ENCODE peak calls at places on chromosomes 12 and 14, in four cellular contexts. Z, P, K and S are unnamed samples. For H3K4me1, the result is how much of the 10 kb centered on the place peaks cover.

GRCh38 chr14:104601786-104602185 is 2.8 kb downstream of the TMEM179 start:
- DNase-seq in K (no peak), P (no peak), Z (no peak), S (peak)

GRCh38 chr12:3171195-3171591 is 94.0 kb downstream of the TSPAN9 start:
- DNase-seq in P (no peak), K (no peak), Z (no peak), S (no peak)

GRCh38 chr14:54001189-54001878 is 44.7 kb upstream of the BMP4 start:
- DNase-seq in K (no peak), P (no peak), Z (no peak), S (no peak)

GRCh38 chr14:61524211-61524806 is 171.0 kb upstream of the HIF1A start:
- DNase-seq in K (no peak), P (no peak), Z (no peak), S (no peak)

GRCh38 chr12:98227162-98227561 is 288.2 kb upstream of the TMPO start:
- DNase-seq in Z (no peak), K (no peak), P (no peak), S (no peak)

GRCh38 chr12:64042901-64043300 is 179.2 kb downstream of the KICS2 start:
- DNase-seq in Z (no peak), K (no peak), P (no peak), S (no peak)

GRCh38 chr14:90374813-90375212 is 22.0 kb upstream of the CALM1 start:
- DNase-seq in K (no peak), Z (no peak), P (no peak), S (no peak)

GRCh38 chr12:54306925-54307731 is 6.3 kb upstream of the NFE2 start:
- DNase-seq in Z (no peak), P (peak), K (peak), S (peak)

GRCh38 chr12:55694188-55694515 is 13.6 kb downstream of the ITGA7 start:
- DNase-seq in P (no peak), Z (no peak), K (no peak), S (peak)

GRCh38 chr14:75280831-75281690 is 2.4 kb downstream of the FOS start:
- DNase-seq in P (no peak), K (no peak), Z (no peak), S (peak)

GRCh38 chr14:100910888-100911664 is 7.6 kb upstream of the RTL1 start:
- DNase-seq in P (no peak), K (no peak), Z (no peak), S (no peak)

GRCh38 chr12:71405884-71406283 is 33.7 kb upstream of the LGR5 start:
- DNase-seq in Z (no peak), K (no peak), P (no peak), S (no peak)

GRCh38 chr12:76020731-76021672 is 10.6 kb downstream of the PHLDA1 start:
- DNase-seq in P (no peak), Z (no peak), K (no peak), S (no peak)

GRCh38 chr12:131642101-131642540 is 68.8 kb upstream of the SFSWAP start:
- DNase-seq in P (no peak), K (no peak), Z (no peak), S (no peak)

GRCh38 chr14:91303091-91303923 is 58.8 kb upstream of the GPR68 start:
- DNase-seq in P (peak), K (no peak), Z (peak), S (no peak)

GRCh38 chr12:95198914-95199313 is 18.4 kb downstream of the FGD6 start:
- DNase-seq in P (no peak), Z (no peak), K (no peak), S (no peak)

GRCh38 chr14:65704850-65705249 is 292.3 kb downstream of the FUT8 start:
- DNase-seq in K (no peak), P (no peak), Z (no peak), S (no peak)

GRCh38 chr12:121577443-121578180 is 3.2 kb downstream of the KDM2B start:
- DNase-seq in K (no peak), Z (no peak), P (no peak), S (no peak)

GRCh38 chr14:100904307-100905019 is 941 bp upstream of the RTL1 start:
- DNase-seq in K (no peak), P (no peak), Z (no peak), S (no peak)

GRCh38 chr14:35384386-35385041 is 20.0 kb downstream of the NFKBIA start:
- DNase-seq in K (no peak), Z (no peak), P (peak), S (no peak)

GRCh38 chr14:92450351-92451070 is 63.1 kb upstream of the RIN3 start:
- DNase-seq in P (no peak), K (no peak), Z (no peak), S (no peak)

GRCh38 chr14:77302926-77303325 is 17.8 kb downstream of the POMT2 start:
- DNase-seq in P (no peak), K (no peak), Z (no peak), S (no peak)

GRCh38 chr12:94148841-94149780 is 734 bp downstream of the PLXNC1 start:
- DNase-seq in K (peak), Z (peak), P (peak), S (peak)

GRCh38 chr12:69085852-69086251 is 152.9 kb upstream of the CPM start:
- DNase-seq in K (no peak), Z (no peak), P (no peak), S (no peak)

GRCh38 chr12:129566800-129567199 is 337.0 kb downstream of the TMEM132D start:
- DNase-seq in P (no peak), Z (no peak), K (no peak), S (no peak)

GRCh38 chr14:90429236-90429635 is 32.4 kb downstream of the CALM1 start:
- DNase-seq in Z (no peak), P (no peak), K (no peak), S (no peak)

GRCh38 chr12:69779928-69780327 is 41.3 kb downstream of the RAB3IP start:
- DNase-seq in Z (no peak), P (no peak), K (no peak), S (no peak)

GRCh38 chr14:60803871-60804270 is 69.3 kb downstream of the MNAT1 start:
- DNase-seq in K (no peak), Z (no peak), P (no peak), S (no peak)

GRCh38 chr14:55077691-55078151 is 26.3 kb downstream of the MAPK1IP1L start:
- DNase-seq in P (no peak), Z (no peak), K (peak), S (no peak)

DNA sequence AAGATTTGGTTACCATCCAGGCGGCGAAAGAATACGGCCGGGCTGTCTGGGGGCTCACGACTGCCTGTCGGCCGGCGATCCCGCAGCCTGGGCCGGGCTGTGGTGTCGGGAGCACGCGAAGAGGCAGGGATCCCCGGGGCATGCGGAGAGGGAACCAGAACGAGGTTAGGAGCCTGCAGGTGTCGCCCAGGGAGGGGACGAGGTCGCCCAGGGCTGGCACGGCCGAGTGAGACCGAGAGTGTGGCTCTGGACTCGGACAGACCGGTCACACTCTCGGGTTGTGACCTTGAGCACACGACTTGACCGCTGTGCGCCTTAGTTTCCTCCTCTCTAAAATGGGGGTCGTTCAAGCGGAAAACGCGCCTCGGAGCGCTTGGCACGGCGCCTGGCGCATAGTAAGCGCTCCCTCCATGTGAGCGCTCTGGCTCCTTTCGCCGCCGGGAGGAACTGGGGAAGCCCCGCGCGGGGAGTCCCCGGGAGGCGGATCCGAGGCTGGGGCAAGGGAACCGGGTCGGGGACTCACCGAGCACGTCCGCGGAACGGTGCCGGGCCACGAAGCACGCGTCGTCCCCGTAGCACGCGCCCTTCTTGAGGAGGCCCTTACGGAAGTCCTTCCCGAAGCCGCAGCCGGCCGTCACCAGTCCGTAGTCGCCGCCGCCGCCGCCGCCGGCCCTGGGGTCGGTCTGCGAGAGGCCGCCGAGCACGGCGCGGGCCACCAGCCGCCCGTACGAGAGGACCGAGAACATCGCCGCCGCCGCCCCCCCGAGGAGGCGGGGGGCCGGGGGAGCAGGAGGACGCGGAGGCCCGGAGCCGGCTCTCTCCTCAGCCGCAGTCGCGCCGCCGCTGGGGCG is 607 bp downstream of the PPTC7 start:
- DNase-seq in K (peak), Z (peak), P (peak), S (peak)
- H3K4me1 ChIP-seq in K (half or more), Z (under half), P (half or more), S (under half)

GRCh38 chr12:47903151-47903611 is 1.6 kb downstream of the VDR start:
- DNase-seq in Z (no peak), P (no peak), K (peak), S (no peak)

GRCh38 chr12:47902131-47902639 is 2.6 kb downstream of the VDR start:
- DNase-seq in Z (no peak), K (no peak), P (no peak), S (no peak)

GRCh38 chr12:47903927-47904646 is 707 bp downstream of the VDR start:
- DNase-seq in K (peak), P (peak), Z (no peak), S (peak)

GRCh38 chr12:47905313-47905730 is 528 bp upstream of the VDR start:
- DNase-seq in K (peak), P (peak), Z (peak), S (peak)

GRCh38 chr12:47904647-47905312 is at the start of gene VDR:
- DNase-seq in P (peak), K (peak), Z (peak), S (peak)
- TF ChIP-seq POLR2A in P (no peak), K (no peak), Z (peak), S (peak)

DNA sequence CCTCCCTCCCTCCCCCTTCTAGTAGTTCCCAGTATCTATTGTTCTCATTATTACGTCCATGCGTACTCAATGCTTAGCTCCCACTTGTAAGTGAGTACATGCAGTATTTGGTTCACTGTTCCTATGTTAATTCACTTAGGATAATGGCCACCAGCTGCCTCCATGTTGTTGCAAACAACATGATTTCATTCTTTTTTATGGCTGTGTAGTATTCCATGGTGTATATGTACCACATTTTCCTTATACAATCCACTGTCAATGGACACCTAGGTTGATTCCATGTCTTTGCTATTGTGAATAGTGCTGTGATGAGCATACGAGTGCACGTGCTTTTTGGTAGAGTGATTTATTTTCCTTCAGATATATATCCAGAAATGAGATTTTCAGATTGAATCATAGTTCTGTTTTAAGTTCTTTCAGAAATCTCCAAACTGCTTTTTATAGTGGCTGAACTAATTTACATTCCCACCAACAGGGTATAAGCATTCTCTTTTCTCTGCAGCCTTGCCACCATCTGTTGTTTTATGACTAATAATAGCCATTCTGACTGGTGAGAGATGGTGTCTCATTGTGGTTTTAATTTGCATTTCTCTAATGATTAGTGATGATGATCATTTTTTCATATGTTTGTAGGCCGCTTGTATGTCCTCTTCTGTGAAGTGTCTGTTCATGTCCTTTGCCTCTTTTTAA is 17.9 kb upstream of the CLEC7A start:
- DNase-seq in P (no peak), K (no peak), Z (no peak), S (no peak)
- H3K4me1 ChIP-seq in P (under half), K (under half), Z (under half), S (under half)

GRCh38 chr14:103529383-103530365 is 678 bp downstream of the TRMT61A start:
- DNase-seq in Z (no peak), K (no peak), P (no peak), S (no peak)
- TF ChIP-seq POLR2A in Z (no peak), K (no peak), P (no peak), S (no peak)

GRCh38 chr12:124503305-124503704 is 64.1 kb downstream of the NCOR2 start:
- DNase-seq in K (no peak), Z (no peak), P (no peak), S (no peak)

GRCh38 chr12:124501080-124501642 is 66.3 kb downstream of the NCOR2 start:
- DNase-seq in K (no peak), P (no peak), Z (no peak), S (no peak)

GRCh38 chr12:124502379-124502778 is 65.0 kb downstream of the NCOR2 start:
- DNase-seq in Z (no peak), P (no peak), K (no peak), S (no peak)

GRCh38 chr12:124500232-124501079 is 67.0 kb downstream of the NCOR2 start:
- DNase-seq in Z (no peak), P (no peak), K (no peak), S (no peak)

DNA sequence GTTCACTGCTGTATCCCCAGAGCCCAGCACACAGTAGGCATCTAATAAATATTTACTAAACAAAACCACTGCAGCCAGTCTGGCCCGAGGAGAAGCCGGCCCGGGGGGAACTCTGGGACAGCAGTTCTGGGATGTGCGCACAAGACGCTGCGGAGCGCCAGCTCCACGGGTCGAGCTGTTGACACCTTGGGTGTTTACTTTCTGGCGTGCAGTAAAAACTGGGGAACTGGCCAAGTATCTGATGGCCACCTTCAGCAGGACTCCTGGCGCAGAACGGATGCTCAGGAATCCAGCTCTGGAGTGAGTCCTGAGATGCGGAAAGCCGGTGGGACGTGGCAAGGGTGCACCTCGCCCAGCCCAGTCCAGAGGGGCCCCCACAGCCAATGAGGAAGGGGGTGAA is 65.6 kb downstream of the NCOR2 start:
- DNase-seq in Z (no peak), P (no peak), K (no peak), S (no peak)
- H3K4me1 ChIP-seq in Z (under half), P (half or more), K (half or more), S (under half)

DNA sequence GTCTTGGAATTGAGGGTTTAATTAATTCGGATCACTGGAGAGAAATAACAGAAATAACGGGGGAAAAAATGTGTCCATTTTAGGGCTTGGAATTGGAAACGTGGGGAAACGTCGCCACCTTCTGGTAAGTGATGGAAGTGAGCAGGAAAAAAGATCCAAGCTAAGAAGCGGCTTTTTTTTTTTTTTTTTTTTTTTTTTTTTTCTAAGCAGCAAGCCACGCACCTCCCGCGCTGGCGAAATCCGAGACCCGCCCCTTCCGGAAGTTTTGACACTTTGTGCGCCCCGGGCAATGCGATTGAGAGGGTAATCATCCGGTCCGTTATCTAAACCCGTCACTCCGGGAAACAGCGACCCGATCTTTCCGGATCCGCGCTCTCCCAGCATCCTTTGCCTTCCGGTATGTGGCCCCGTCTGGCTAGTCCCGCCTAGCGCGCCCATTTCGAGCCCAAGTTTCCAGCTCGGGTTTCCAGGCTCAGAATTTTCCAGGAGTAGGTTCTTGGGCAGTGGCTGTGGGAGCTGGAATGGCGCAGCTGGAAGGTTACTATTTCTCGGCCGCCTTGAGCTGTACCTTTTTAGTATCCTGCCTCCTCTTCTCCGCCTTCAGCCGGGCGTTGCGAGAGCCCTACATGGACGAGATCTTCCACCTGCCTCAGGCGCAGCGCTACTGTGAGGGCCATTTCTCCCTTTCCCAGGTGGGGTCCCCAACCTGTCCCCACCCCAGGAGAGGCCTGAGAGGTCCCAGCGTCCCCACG is at the start of gene ALG10:
- DNase-seq in K (peak), Z (peak), P (peak), S (peak)
- TF ChIP-seq POLR2A in K (no peak), Z (peak), P (no peak), S (peak)

DNA sequence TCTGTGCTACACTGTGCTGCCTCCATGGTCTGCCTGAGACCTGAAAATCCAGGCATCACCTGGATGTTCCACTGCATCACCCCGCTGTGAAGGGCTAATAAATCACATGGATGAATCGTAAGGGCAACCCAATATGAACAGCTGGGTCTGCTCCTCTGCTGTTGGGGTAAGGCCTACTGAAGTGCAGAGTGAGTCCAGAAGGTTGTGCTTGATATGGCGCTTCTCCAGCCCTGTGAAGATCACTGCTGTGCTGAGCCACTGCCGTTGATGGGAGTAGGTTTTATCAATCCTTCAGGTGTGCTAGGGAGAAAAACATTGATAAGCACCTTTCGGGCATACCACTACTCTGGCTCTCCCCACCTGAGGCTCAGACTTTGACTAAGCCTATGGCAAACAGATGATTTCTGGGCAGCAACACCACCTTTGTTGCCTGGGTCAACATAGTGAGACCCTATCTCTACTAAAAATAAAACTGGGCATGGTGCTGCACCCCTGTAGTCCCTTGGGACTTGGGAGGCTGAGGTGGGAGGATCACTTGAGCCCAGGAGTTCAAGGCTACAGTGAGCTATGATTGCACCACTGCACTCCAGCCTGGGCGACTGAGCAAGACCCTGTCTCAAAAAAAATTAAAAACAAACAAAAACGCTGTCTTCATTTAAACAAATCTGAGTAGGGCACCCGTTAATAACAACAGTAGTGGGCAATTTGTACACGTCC is 1.7 kb downstream of the ACVRL1 start:
- DNase-seq in Z (no peak), K (no peak), P (no peak), S (no peak)
- H3K4me1 ChIP-seq in Z (under half), K (half or more), P (half or more), S (under half)

DNA sequence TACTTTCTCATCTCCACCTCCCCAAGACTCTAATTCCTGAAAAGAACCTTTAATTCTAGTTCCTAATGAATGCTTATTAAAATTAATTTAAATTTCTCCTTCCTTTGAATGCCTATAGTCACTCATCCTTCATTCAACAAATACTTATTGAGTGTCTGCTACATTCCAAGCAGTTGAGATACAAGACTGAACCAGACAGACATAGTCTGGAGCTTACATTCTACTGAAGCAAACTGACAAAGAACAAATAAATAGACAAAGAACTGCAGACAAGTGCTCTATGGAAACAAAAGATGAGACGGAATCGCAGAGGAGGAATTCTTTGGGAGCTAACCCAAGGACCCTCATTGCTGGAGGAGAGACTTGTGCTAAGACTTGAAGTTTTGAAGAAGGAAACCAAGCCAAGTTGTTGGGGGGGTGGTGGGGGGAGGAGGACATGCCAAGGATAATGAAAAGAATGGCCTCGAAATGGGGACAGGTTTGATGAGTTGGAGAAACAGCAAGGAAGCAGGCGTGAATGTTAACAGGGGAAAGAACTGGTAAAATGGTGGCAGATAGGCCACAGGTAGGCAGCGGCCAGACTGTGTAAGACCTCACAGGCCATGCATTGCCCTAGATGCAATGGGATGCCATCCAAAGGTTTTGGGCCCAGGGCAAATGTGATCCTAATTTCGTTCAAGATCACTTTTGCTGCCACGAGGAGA is 9.7 kb upstream of the TDG start:
- DNase-seq in K (no peak), P (no peak), Z (no peak), S (no peak)
- TF ChIP-seq POLR2A in K (no peak), P (no peak), Z (no peak), S (no peak)